ENCODE peak calls at places on chromosomes 4 and X, in nine cellular contexts. S is lung; K is BE2C; O is cardiac fibroblast; U is retinal pigment epithelial cell; B is CD8-positive, alpha-beta memory T cell; C is HL-60; X is PC-3; M is A549. J is an unnamed sample.

GRCh38 chr4:118732591-118733330 is 47.6 kb downstream of the METTL14 start:
- DNase-seq in S (no peak), K (no peak), O (peak), U (no peak), B (no peak), C (no peak), X (no peak), M (no peak), J (no peak)

GRCh38 chrX:16743604-16744325 is 24.4 kb downstream of the SYAP1 start:
- DNase-seq in S (no peak), K (no peak), O (peak), U (peak), B (no peak), C (no peak), X (peak), M (peak), J (peak)

GRCh38 chr4:168917150-168917779 is 92.8 kb downstream of the CBR4 start:
- DNase-seq in S (no peak), K (no peak), O (peak), U (no peak), B (no peak), C (no peak), X (peak), M (peak), J (no peak)

GRCh38 chrX:84046403-84046984 is 141.5 kb downstream of the RPS6KA6 start:
- DNase-seq in S (no peak), K (peak), O (peak), U (peak), B (no peak), C (no peak), X (peak), M (peak), J (no peak)

GRCh38 chr4:106996490-106996889 is 39.6 kb downstream of the DKK2 start:
- DNase-seq in S (no peak), K (no peak), O (no peak), U (no peak), B (no peak), C (no peak), X (no peak), M (no peak), J (no peak)

GRCh38 chrX:150806827-150807226 is 91.6 kb downstream of the CD99L2 start:
- DNase-seq in S (no peak), K (no peak), O (no peak), U (no peak), B (no peak), C (no peak), X (no peak), M (no peak), J (no peak)

GRCh38 chrX:129496625-129497024 is 26.7 kb downstream of the SMARCA1 start:
- DNase-seq in S (no peak), K (no peak), O (peak), U (no peak), B (no peak), C (no peak), X (peak), M (no peak), J (peak)

GRCh38 chr4:121252224-121252806 is 88.2 kb upstream of the TNIP3 start:
- DNase-seq in S (peak), K (peak), O (peak), U (peak), B (peak), C (peak), X (peak), M (peak), J (no peak)

GRCh38 chrX:68059469-68059868 is 373.8 kb downstream of the OPHN1 start:
- DNase-seq in S (no peak), K (no peak), O (no peak), U (no peak), B (no peak), C (no peak), X (no peak), M (no peak), J (no peak)

GRCh38 chr4:159010563-159011260 is 92.2 kb upstream of the RAPGEF2 start:
- DNase-seq in S (peak), K (no peak), O (peak), U (no peak), B (no peak), C (no peak), X (peak), M (peak), J (peak)

GRCh38 chr4:67988986-67989385 is 25.7 kb upstream of the TMPRSS11A start:
- DNase-seq in S (no peak), K (no peak), O (peak), U (no peak), B (no peak), C (no peak), X (no peak), M (no peak), J (no peak)

DNA sequence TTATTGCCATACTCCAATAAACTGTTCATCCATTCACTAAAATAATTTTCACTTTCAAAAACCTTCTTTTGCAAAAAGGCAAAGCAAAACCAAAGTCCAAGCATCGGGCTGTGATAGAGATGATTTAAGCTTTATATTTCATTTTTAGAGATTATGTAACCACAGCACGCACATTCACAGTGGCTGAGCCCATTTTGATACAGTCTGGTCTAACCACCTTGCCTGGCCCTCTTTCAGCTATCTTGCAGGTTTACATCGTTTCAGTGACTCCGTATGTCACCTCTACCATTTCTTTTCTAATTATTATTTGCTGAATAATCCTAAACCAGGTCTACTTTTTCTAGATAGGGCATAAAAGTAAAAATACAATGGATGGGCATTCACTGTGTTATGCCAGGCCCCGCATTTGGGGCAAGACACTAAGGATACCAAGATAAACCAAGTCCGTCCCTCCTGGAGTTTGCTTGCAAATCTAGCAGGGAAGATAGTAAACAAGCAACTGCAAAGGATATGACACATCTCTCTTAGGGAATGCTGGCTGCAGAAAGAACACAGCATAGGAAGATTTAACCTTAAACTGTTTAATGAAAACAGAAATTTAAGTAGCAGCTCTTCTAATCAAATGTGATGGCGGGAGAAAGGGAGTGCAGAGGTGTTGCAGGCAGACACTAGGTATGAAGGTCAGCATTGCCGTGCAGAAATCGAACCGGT is 1.7 kb downstream of the CASP3 start:
- DNase-seq in S (no peak), K (no peak), O (peak), U (no peak), B (no peak), C (no peak), X (peak), M (no peak), J (no peak)
- H3K4me3 ChIP-seq in S (peak), K (peak), O (peak), U (peak), B (peak), C (no peak), X (peak), M (peak), J (peak)

DNA sequence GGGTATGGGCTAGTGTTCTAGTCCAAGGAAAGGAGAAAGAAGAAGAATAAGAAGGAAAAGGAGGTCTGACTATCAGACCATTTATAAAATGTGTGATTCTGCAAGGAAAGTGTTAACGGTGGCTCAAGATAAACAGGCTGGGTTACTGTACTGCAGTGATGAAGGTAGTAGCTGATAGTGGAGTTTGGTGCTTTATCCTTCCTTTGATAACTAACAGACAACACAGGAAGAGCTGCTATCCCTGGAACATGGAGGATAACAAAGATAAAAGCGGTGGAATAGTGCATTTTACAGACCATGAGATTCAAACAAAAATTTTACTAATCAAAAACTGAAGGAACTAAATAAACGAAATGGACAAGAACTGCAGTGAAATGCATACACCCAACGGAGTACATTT is 2.5 kb downstream of the UNC5C start:
- DNase-seq in S (no peak), K (no peak), O (no peak), U (no peak), B (no peak), C (no peak), X (no peak), M (no peak), J (no peak)
- H3K4me3 ChIP-seq in S (no peak), K (peak), O (peak), U (no peak), B (no peak), C (no peak), X (no peak), M (no peak), J (no peak)

GRCh38 chrX:25144043-25144940 is 128.5 kb upstream of the ARX start:
- DNase-seq in S (peak), K (peak), O (peak), U (peak), B (peak), C (no peak), X (peak), M (peak), J (peak)
- H3K4me3 ChIP-seq in S (no peak), K (no peak), O (no peak), U (peak), B (no peak), C (no peak), X (no peak), M (no peak), J (no peak)

GRCh38 chrX:103329991-103330390 is at the start of gene TCEAL7:
- DNase-seq in S (no peak), K (peak), O (peak), U (peak), B (no peak), C (no peak), X (no peak), M (no peak), J (no peak)

GRCh38 chrX:103330601-103331397 is 760 bp downstream of the TCEAL7 start:
- DNase-seq in S (no peak), K (no peak), O (peak), U (no peak), B (no peak), C (no peak), X (no peak), M (no peak), J (no peak)
- H3K4me3 ChIP-seq in S (no peak), K (peak), O (peak), U (peak), B (no peak), C (no peak), X (no peak), M (no peak), J (peak)

DNA sequence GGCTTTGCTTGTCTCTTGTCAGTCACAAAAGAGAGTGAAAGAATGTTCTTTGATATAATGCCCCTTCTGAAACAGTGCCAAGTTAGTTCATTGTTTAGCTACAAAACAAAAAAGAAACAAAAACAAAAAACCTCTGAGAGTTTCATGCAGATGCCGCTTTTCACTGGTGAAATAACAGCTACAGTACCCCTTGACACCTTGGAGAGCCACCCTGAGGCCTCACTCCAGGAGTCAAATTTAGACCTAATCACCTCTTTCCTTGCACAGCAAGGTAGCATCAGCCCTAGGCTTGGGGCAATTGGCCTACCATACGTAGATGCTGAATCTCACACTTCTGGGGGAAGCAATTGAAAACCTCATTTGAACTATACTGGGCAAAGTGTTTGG is 185.2 kb downstream of the UNC5C start:
- DNase-seq in S (no peak), K (no peak), O (no peak), U (no peak), B (no peak), C (no peak), X (no peak), M (no peak), J (no peak)
- H3K4me3 ChIP-seq in S (no peak), K (peak), O (no peak), U (no peak), B (no peak), C (no peak), X (no peak), M (no peak), J (no peak)

GRCh38 chr4:53809816-53810215 is 218.5 kb upstream of the LNX1 start:
- DNase-seq in S (no peak), K (no peak), O (no peak), U (no peak), B (no peak), C (no peak), X (no peak), M (no peak), J (no peak)
- H3K4me3 ChIP-seq in S (no peak), K (no peak), O (no peak), U (no peak), B (no peak), C (no peak), X (no peak), M (no peak), J (no peak)

GRCh38 chrX:12977761-12978204 is 2.9 kb downstream of the TMSB4X start:
- DNase-seq in S (no peak), K (no peak), O (no peak), U (no peak), B (no peak), C (no peak), X (no peak), M (no peak), J (peak)

GRCh38 chrX:12978205-12979010 is 3.5 kb downstream of the TMSB4X start:
- DNase-seq in S (no peak), K (no peak), O (peak), U (peak), B (peak), C (no peak), X (peak), M (peak), J (peak)

GRCh38 chrX:12979630-12980015 is 4.7 kb downstream of the TMSB4X start:
- DNase-seq in S (no peak), K (no peak), O (no peak), U (no peak), B (no peak), C (no peak), X (no peak), M (no peak), J (no peak)

GRCh38 chrX:12981880-12982279 is 7.0 kb downstream of the TMSB4X start:
- DNase-seq in S (no peak), K (no peak), O (no peak), U (no peak), B (no peak), C (no peak), X (no peak), M (no peak), J (no peak)

GRCh38 chrX:12979011-12979629 is 4.2 kb downstream of the TMSB4X start:
- DNase-seq in S (no peak), K (no peak), O (no peak), U (no peak), B (no peak), C (no peak), X (no peak), M (no peak), J (no peak)
- H3K4me3 ChIP-seq in S (no peak), K (no peak), O (no peak), U (no peak), B (peak), C (no peak), X (no peak), M (no peak), J (no peak)

DNA sequence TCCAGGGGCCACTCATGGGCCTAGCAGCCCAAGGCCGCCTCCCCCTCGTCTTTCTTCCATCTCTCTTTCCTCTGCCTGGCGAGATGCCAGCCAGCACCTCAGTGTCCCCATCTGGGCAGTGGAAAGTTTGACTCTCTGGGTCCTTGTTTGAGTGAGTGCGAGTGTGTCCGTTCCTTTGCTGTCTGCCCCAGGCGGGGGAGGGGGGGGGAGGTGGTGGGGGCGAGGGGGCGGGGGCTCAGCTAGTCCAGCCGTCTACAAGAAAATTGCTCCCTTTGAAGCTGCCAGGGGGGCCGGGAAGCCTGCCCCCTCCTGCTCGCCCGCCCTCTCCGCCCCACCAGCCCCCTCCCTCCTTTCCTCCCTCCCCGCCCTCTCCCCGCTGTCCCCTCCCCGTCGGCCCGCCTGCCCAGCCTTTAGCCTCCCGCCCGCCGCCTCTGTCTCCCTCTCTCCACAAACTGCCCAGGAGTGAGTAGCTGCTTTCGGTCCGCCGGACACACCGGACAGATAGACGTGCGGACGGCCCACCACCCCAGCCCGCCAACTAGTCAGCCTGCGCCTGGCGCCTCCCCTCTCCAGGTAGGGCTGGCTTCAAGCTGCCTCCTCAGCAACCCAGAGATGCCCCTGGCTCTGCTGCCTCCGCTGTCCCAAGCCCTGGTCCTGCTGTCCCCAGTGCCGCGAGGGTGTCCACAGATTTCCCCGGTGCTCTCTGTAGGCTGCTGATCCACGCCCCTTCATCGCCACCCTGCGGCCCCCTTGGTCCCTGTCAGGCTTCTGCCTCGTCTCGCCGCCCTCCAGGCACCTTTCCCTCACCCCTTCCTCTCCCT is at the start of gene BGN:
- DNase-seq in S (no peak), K (peak), O (peak), U (no peak), B (no peak), C (no peak), X (no peak), M (no peak), J (no peak)
- H3K4me3 ChIP-seq in S (peak), K (peak), O (peak), U (peak), B (no peak), C (no peak), X (no peak), M (no peak), J (peak)

GRCh38 chr4:13173974-13174373 is 310.2 kb downstream of the RAB28 start:
- DNase-seq in S (peak), K (no peak), O (peak), U (no peak), B (no peak), C (no peak), X (no peak), M (no peak), J (peak)
- H3K4me3 ChIP-seq in S (no peak), K (no peak), O (no peak), U (no peak), B (no peak), C (no peak), X (no peak), M (no peak), J (no peak)

GRCh38 chr4:1769692-1770091 is 23.4 kb upstream of the FGFR3 start:
- DNase-seq in S (no peak), K (no peak), O (no peak), U (no peak), B (no peak), C (no peak), X (no peak), M (no peak), J (no peak)
- H3K4me3 ChIP-seq in S (no peak), K (no peak), O (no peak), U (no peak), B (no peak), C (no peak), X (no peak), M (no peak), J (no peak)